ENCODE peak calls at places on chromosome 20, in nine cellular contexts. M, A, J, W, R, B, K, I and T are unnamed samples.

GRCh38 chr20:63836335-63837133 is 5.5 kb upstream of the ZBTB46 start:
- DNase-seq in M (no peak), A (no peak), J (no peak), W (no peak), R (no peak), B (no peak), K (no peak), I (no peak), T (no peak)

GRCh38 chr20:7094438-7094997 is 327.0 kb downstream of the BMP2 start:
- DNase-seq in M (peak; percentile 24), A (no peak), J (no peak), W (no peak), R (peak; percentile 38), B (no peak), K (no peak), I (peak; percentile 24), T (no peak)

GRCh38 chr20:13422637-13423036 is 201.6 kb downstream of the ISM1 start:
- DNase-seq in M (no peak), A (no peak), J (no peak), W (no peak), R (no peak), B (no peak), K (no peak), I (no peak), T (no peak)

GRCh38 chr20:64039293-64040160 is 3.5 kb downstream of the C20orf204 start:
- DNase-seq in M (no peak), A (no peak), J (no peak), W (no peak), R (no peak), B (no peak), K (no peak), I (no peak), T (no peak)

GRCh38 chr20:20373046-20373706 is 5.3 kb downstream of the INSM1 start:
- DNase-seq in M (no peak), A (no peak), J (no peak), W (no peak), R (peak; percentile 15), B (no peak), K (no peak), I (no peak), T (no peak)

GRCh38 chr20:32702706-32703425 is 29.1 kb upstream of the C20orf203 start:
- DNase-seq in M (no peak), A (no peak), J (no peak), W (no peak), R (no peak), B (no peak), K (no peak), I (no peak), T (no peak)

GRCh38 chr20:24739751-24740150 is 209.3 kb upstream of the CST7 start:
- DNase-seq in M (no peak), A (no peak), J (no peak), W (no peak), R (peak; percentile 8), B (no peak), K (no peak), I (no peak), T (no peak)

GRCh38 chr20:50726955-50727791 is 4.2 kb upstream of the PARD6B start:
- DNase-seq in M (no peak), A (no peak), J (no peak), W (no peak), R (no peak), B (no peak), K (no peak), I (no peak), T (no peak)

GRCh38 chr20:37378785-37379598 is 33.1 kb downstream of the SRC start:
- DNase-seq in M (no peak), A (no peak), J (no peak), W (peak; percentile 52), R (no peak), B (peak; percentile 51), K (peak; percentile 52), I (peak; percentile 40), T (peak; percentile 77)

GRCh38 chr20:51886891-51887608 is 84.7 kb upstream of the SALL4 start:
- DNase-seq in M (no peak), A (no peak), J (no peak), W (no peak), R (no peak), B (no peak), K (no peak), I (no peak), T (no peak)

GRCh38 chr20:38730989-38731737 is 6.9 kb downstream of the SLC32A1 start:
- DNase-seq in M (peak; percentile 77), A (peak; percentile 62), J (peak; percentile 66), W (no peak), R (peak; percentile 50), B (peak; percentile 70), K (peak; percentile 81), I (peak; percentile 70), T (peak; percentile 95)

GRCh38 chr20:24600012-24600411 is 130.6 kb downstream of the SYNDIG1 start:
- DNase-seq in M (no peak), A (no peak), J (no peak), W (no peak), R (no peak), B (no peak), K (no peak), I (no peak), T (no peak)

GRCh38 chr20:2840967-2841531 is 504 bp downstream of the VPS16 start:
- DNase-seq in M (peak; percentile 40), A (peak; percentile 47), J (no peak), W (no peak), R (peak; percentile 72), B (peak; percentile 35), K (peak; percentile 74), I (peak; percentile 50), T (peak; percentile 58)

GRCh38 chr20:53831228-53831627 is 237.6 kb upstream of the ZNF217 start:
- DNase-seq in M (no peak), A (no peak), J (no peak), W (no peak), R (no peak), B (no peak), K (no peak), I (no peak), T (no peak)

GRCh38 chr20:53829086-53829703 is 235.6 kb upstream of the ZNF217 start:
- DNase-seq in M (no peak), A (no peak), J (no peak), W (no peak), R (peak; percentile 95), B (no peak), K (no peak), I (peak; percentile 9), T (no peak)

GRCh38 chr20:53828673-53829085 is 235.0 kb upstream of the ZNF217 start:
- DNase-seq in M (peak; percentile 41), A (no peak), J (no peak), W (no peak), R (peak; percentile 95), B (no peak), K (no peak), I (peak; percentile 12), T (no peak)

GRCh38 chr20:53827996-53828672 is 234.5 kb upstream of the ZNF217 start:
- DNase-seq in M (no peak), A (no peak), J (no peak), W (no peak), R (peak; percentile 100), B (no peak), K (no peak), I (peak; percentile 22), T (no peak)

DNA sequence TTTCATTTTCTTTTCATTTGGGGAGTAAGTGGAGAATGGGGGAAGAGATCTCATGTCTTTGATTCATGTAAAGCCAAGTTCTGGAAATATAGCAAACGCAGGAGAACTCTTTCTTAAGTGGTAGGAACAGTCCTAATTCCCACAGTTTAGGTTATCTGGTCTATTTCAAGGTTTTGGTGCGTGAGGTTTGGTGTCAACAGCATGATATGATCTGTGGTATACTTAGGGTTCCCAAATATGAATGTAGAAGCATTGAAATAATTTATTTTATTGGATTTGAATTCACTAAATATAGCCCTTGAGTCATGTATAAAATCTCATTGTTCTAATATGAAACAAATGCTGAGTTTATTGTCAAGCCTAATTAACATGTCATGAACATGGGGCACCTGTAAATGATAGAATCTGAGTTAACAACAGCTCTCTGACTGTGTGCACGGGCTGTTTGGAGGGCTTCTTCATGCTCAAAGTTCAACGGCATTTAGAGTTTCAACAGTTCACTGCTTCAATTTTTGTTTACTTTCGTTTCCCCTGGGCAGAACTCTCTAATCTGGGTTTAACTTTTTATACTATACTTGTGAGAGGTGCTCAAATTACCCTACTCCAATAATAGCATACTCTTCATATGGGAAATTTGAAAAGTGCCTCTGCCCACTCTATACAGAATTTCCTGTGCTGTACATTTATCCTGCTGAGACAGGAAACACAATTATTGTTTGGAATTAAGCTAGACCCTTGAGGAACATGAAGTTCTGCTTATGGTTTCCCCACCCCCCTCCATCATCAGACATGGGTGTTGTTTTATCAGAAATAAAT is 236.3 kb upstream of the ZNF217 start:
- DNase-seq in M (peak; percentile 47), A (peak; percentile 56), J (no peak), W (no peak), R (peak; percentile 72), B (no peak), K (no peak), I (peak; percentile 13), T (no peak)
- H3K27ac ChIP-seq in M (peak overlapping the region; percentile 75), A (peak overlapping the region; percentile 77), J (peak overlapping the region; percentile 47), W (peak overlapping the region; percentile 82), R (peak overlapping the region; percentile 98), B (peak overlapping the region; percentile 86), K (peak overlapping the region; percentile 84), I (peak overlapping the region; percentile 73), T (peak overlapping the region; percentile 89)

GRCh38 chr20:41599699-41600104 is 18.5 kb downstream of the CHD6 start:
- DNase-seq in M (no peak), A (no peak), J (no peak), W (no peak), R (no peak), B (no peak), K (no peak), I (no peak), T (no peak)
- H3K9me3 ChIP-seq in M (peaks cover 82% of the 10 kb centered on the region), A (peaks cover 9% of the 10 kb centered on the region), J (peaks cover 22% of the 10 kb centered on the region), W (peaks cover 7% of the 10 kb centered on the region), R (no peaks in the 10 kb centered on the region), B (peaks cover 19% of the 10 kb centered on the region), K (peaks cover 54% of the 10 kb centered on the region), I (no peaks in the 10 kb centered on the region), T (no peaks in the 10 kb centered on the region)

GRCh38 chr20:62376112-62377063 is 9.3 kb upstream of the LAMA5 start:
- DNase-seq in M (no peak), A (no peak), J (no peak), W (peak; percentile 85), R (peak; percentile 52), B (peak; percentile 66), K (no peak), I (peak; percentile 63), T (no peak)
- TF ChIP-seq CTCF in M (no peak), A (no peak), J (no peak), W (peak; percentile 77), R (peak; percentile 49), B (peak; percentile 49), K (peak; percentile 49), I (no peak), T (peak; percentile 52)

DNA sequence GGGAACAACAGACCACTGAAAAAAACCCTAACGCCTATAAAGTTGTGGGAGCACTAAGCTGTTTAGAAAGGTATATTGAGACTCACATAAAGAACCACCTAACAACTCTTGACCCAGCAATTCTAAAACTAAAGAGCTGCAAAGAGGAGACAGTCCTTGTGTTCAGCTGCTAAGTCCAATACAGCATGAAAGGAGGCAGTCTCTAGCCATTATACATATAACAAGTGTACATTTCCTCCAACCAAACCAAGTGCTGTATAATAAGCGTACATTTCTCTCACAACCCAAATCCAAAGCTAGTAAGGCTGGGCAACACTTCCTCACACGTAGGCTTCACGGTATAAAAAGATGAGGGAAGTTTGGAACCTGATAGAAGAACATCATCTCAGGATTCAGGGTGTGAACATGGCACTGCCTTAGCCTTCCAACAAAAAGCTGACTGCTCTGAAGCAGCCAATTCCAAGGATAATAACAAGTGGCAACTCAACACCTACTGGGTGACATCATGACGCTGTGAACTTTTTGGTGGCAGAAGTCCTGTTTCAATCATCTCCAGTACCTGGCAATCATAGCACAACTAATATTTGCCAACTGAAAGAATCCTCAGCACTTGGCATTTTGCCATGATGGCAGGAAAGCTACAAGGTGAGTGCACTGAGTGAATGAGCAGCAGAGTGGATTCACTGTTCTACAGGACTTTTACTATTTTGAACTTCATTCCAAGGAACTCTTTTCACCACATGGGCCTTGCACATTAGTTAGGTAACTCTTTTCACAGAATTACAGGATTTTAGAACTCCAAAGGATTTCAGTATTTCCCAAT is 16.6 kb downstream of the TBC1D20 start:
- DNase-seq in M (no peak), A (no peak), J (no peak), W (no peak), R (no peak), B (peak; percentile 42), K (no peak), I (peak; percentile 43), T (no peak)
- H3K27ac ChIP-seq in M (no peak overlapping the region), A (no peak overlapping the region), J (no peak overlapping the region), W (no peak overlapping the region), R (no peak overlapping the region), B (no peak overlapping the region), K (no peak overlapping the region), I (no peak overlapping the region), T (no peak overlapping the region)